ENCODE peak calls at places on chromosomes 3 and 15, in ten cellular contexts. One of them, this sample, is unnamed.
A peak's percentile ranks its signal among the peaks of the same experiment; 100 is the strongest.

GRCh38 chr3:196274585-196274984 is 12.9 kb downstream of the PCYT1A start:
- DNase-seq in esophagus squamous epithelium: no peak
- DNase-seq in neural crest cell: no peak
- DNase-seq in HFFc6: no peak
- DNase-seq in HTR-8/SVneo: no peak
- DNase-seq in stimulated activated CD8-positive, alpha-beta memory T cell treated with anti-CD3 and anti-CD28 coated beads, Interleukin-7, amount 100 ng/mL, for 1 hour: peak; percentile 18
- DNase-seq in GM04504: no peak
- DNase-seq in activated T-cell treated with anti-CD3 and anti-CD28 coated beads for 1 hour: peak; percentile 12
- DNase-seq in T-cell: no peak
- DNase-seq in NCI-H1436: no peak
- DNase-seq in this sample: peak; percentile 21

GRCh38 chr15:55549305-55549704 is 38.8 kb downstream of the PYGO1 start:
- DNase-seq in T-cell: no peak
- DNase-seq in stimulated activated CD8-positive, alpha-beta memory T cell treated with anti-CD3 and anti-CD28 coated beads, Interleukin-7, amount 100 ng/mL, for 1 hour: no peak
- DNase-seq in neural crest cell: no peak
- DNase-seq in GM04504: no peak
- DNase-seq in HTR-8/SVneo: no peak
- DNase-seq in activated T-cell treated with anti-CD3 and anti-CD28 coated beads for 1 hour: no peak
- DNase-seq in HFFc6: no peak
- DNase-seq in esophagus squamous epithelium: no peak
- DNase-seq in NCI-H1436: no peak
- DNase-seq in this sample: no peak

GRCh38 chr3:38247366-38248035 is 18.1 kb upstream of the SLC22A13 start:
- DNase-seq in GM04504: peak; percentile 81
- DNase-seq in stimulated activated CD8-positive, alpha-beta memory T cell treated with anti-CD3 and anti-CD28 coated beads, Interleukin-7, amount 100 ng/mL, for 1 hour: no peak
- DNase-seq in NCI-H1436: no peak
- DNase-seq in neural crest cell: no peak
- DNase-seq in HFFc6: peak; percentile 92
- DNase-seq in T-cell: no peak
- DNase-seq in esophagus squamous epithelium: no peak
- DNase-seq in HTR-8/SVneo: peak; percentile 38
- DNase-seq in activated T-cell treated with anti-CD3 and anti-CD28 coated beads for 1 hour: no peak
- DNase-seq in this sample: no peak

GRCh38 chr15:31442203-31443090 is 115.8 kb downstream of the KLF13 start:
- DNase-seq in HFFc6: peak; percentile 94
- DNase-seq in T-cell: no peak
- DNase-seq in NCI-H1436: no peak
- DNase-seq in stimulated activated CD8-positive, alpha-beta memory T cell treated with anti-CD3 and anti-CD28 coated beads, Interleukin-7, amount 100 ng/mL, for 1 hour: no peak
- DNase-seq in neural crest cell: no peak
- DNase-seq in GM04504: peak; percentile 84
- DNase-seq in activated T-cell treated with anti-CD3 and anti-CD28 coated beads for 1 hour: no peak
- DNase-seq in esophagus squamous epithelium: no peak
- DNase-seq in HTR-8/SVneo: peak; percentile 37
- DNase-seq in this sample: no peak

GRCh38 chr3:177676148-177676547 is 478.9 kb upstream of the TBL1XR1 start:
- DNase-seq in neural crest cell: no peak
- DNase-seq in HTR-8/SVneo: no peak
- DNase-seq in GM04504: no peak
- DNase-seq in NCI-H1436: peak; percentile 22
- DNase-seq in HFFc6: no peak
- DNase-seq in esophagus squamous epithelium: no peak
- DNase-seq in stimulated activated CD8-positive, alpha-beta memory T cell treated with anti-CD3 and anti-CD28 coated beads, Interleukin-7, amount 100 ng/mL, for 1 hour: no peak
- DNase-seq in T-cell: no peak
- DNase-seq in activated T-cell treated with anti-CD3 and anti-CD28 coated beads for 1 hour: no peak
- DNase-seq in this sample: no peak

GRCh38 chr15:29270169-29270955 is 740 bp upstream of the NSMCE3 start:
- DNase-seq in NCI-H1436: no peak
- DNase-seq in activated T-cell treated with anti-CD3 and anti-CD28 coated beads for 1 hour: no peak
- DNase-seq in GM04504: no peak
- DNase-seq in neural crest cell: no peak
- DNase-seq in T-cell: no peak
- DNase-seq in stimulated activated CD8-positive, alpha-beta memory T cell treated with anti-CD3 and anti-CD28 coated beads, Interleukin-7, amount 100 ng/mL, for 1 hour: no peak
- DNase-seq in HTR-8/SVneo: no peak
- DNase-seq in HFFc6: peak; percentile 71
- DNase-seq in esophagus squamous epithelium: no peak
- DNase-seq in this sample: peak; percentile 4

GRCh38 chr3:171347017-171347979 is 112.9 kb downstream of the TNIK start:
- DNase-seq in HFFc6: no peak
- DNase-seq in stimulated activated CD8-positive, alpha-beta memory T cell treated with anti-CD3 and anti-CD28 coated beads, Interleukin-7, amount 100 ng/mL, for 1 hour: no peak
- DNase-seq in GM04504: no peak
- DNase-seq in NCI-H1436: no peak
- DNase-seq in esophagus squamous epithelium: no peak
- DNase-seq in neural crest cell: no peak
- DNase-seq in activated T-cell treated with anti-CD3 and anti-CD28 coated beads for 1 hour: no peak
- DNase-seq in T-cell: no peak
- DNase-seq in HTR-8/SVneo: no peak
- DNase-seq in this sample: no peak

GRCh38 chr15:71573599-71573998 is 236.8 kb upstream of the NR2E3 start:
- DNase-seq in esophagus squamous epithelium: no peak
- DNase-seq in neural crest cell: no peak
- DNase-seq in activated T-cell treated with anti-CD3 and anti-CD28 coated beads for 1 hour: no peak
- DNase-seq in T-cell: no peak
- DNase-seq in stimulated activated CD8-positive, alpha-beta memory T cell treated with anti-CD3 and anti-CD28 coated beads, Interleukin-7, amount 100 ng/mL, for 1 hour: no peak
- DNase-seq in NCI-H1436: no peak
- DNase-seq in HTR-8/SVneo: no peak
- DNase-seq in HFFc6: no peak
- DNase-seq in GM04504: no peak
- DNase-seq in this sample: no peak

GRCh38 chr3:45852828-45853227 is 10.9 kb upstream of the LZTFL1 start:
- DNase-seq in neural crest cell: no peak
- DNase-seq in HFFc6: no peak
- DNase-seq in T-cell: no peak
- DNase-seq in stimulated activated CD8-positive, alpha-beta memory T cell treated with anti-CD3 and anti-CD28 coated beads, Interleukin-7, amount 100 ng/mL, for 1 hour: no peak
- DNase-seq in NCI-H1436: no peak
- DNase-seq in activated T-cell treated with anti-CD3 and anti-CD28 coated beads for 1 hour: no peak
- DNase-seq in GM04504: no peak
- DNase-seq in esophagus squamous epithelium: no peak
- DNase-seq in HTR-8/SVneo: no peak
- DNase-seq in this sample: no peak

GRCh38 chr3:15997274-15997943 is 177.1 kb upstream of the GALNT15 start:
- DNase-seq in activated T-cell treated with anti-CD3 and anti-CD28 coated beads for 1 hour: no peak
- DNase-seq in neural crest cell: no peak
- DNase-seq in NCI-H1436: no peak
- DNase-seq in HTR-8/SVneo: no peak
- DNase-seq in esophagus squamous epithelium: no peak
- DNase-seq in HFFc6: no peak
- DNase-seq in stimulated activated CD8-positive, alpha-beta memory T cell treated with anti-CD3 and anti-CD28 coated beads, Interleukin-7, amount 100 ng/mL, for 1 hour: no peak
- DNase-seq in GM04504: no peak
- DNase-seq in T-cell: no peak
- DNase-seq in this sample: no peak

GRCh38 chr15:75644376-75644775 is 3.3 kb upstream of the SNX33 start:
- DNase-seq in esophagus squamous epithelium: no peak
- DNase-seq in stimulated activated CD8-positive, alpha-beta memory T cell treated with anti-CD3 and anti-CD28 coated beads, Interleukin-7, amount 100 ng/mL, for 1 hour: no peak
- DNase-seq in T-cell: no peak
- DNase-seq in GM04504: no peak
- DNase-seq in HFFc6: no peak
- DNase-seq in NCI-H1436: no peak
- DNase-seq in neural crest cell: no peak
- DNase-seq in activated T-cell treated with anti-CD3 and anti-CD28 coated beads for 1 hour: no peak
- DNase-seq in HTR-8/SVneo: no peak
- DNase-seq in this sample: no peak

GRCh38 chr15:94294556-94294955 is 63.2 kb downstream of the MCTP2 start:
- DNase-seq in GM04504: no peak
- DNase-seq in neural crest cell: no peak
- DNase-seq in HFFc6: peak; percentile 44
- DNase-seq in activated T-cell treated with anti-CD3 and anti-CD28 coated beads for 1 hour: no peak
- DNase-seq in T-cell: no peak
- DNase-seq in esophagus squamous epithelium: no peak
- DNase-seq in stimulated activated CD8-positive, alpha-beta memory T cell treated with anti-CD3 and anti-CD28 coated beads, Interleukin-7, amount 100 ng/mL, for 1 hour: no peak
- DNase-seq in NCI-H1436: no peak
- DNase-seq in HTR-8/SVneo: no peak
- DNase-seq in this sample: no peak

GRCh38 chr3:138850151-138850550 is 15.4 kb upstream of the PIK3CB start:
- DNase-seq in NCI-H1436: no peak
- DNase-seq in GM04504: no peak
- DNase-seq in neural crest cell: no peak
- DNase-seq in T-cell: no peak
- DNase-seq in stimulated activated CD8-positive, alpha-beta memory T cell treated with anti-CD3 and anti-CD28 coated beads, Interleukin-7, amount 100 ng/mL, for 1 hour: no peak
- DNase-seq in activated T-cell treated with anti-CD3 and anti-CD28 coated beads for 1 hour: no peak
- DNase-seq in esophagus squamous epithelium: no peak
- DNase-seq in HFFc6: no peak
- DNase-seq in HTR-8/SVneo: no peak
- DNase-seq in this sample: no peak

GRCh38 chr3:78025916-78026315 is 986.0 kb downstream of the ROBO2 start:
- DNase-seq in HFFc6: no peak
- DNase-seq in T-cell: no peak
- DNase-seq in HTR-8/SVneo: no peak
- DNase-seq in activated T-cell treated with anti-CD3 and anti-CD28 coated beads for 1 hour: no peak
- DNase-seq in GM04504: no peak
- DNase-seq in stimulated activated CD8-positive, alpha-beta memory T cell treated with anti-CD3 and anti-CD28 coated beads, Interleukin-7, amount 100 ng/mL, for 1 hour: no peak
- DNase-seq in neural crest cell: no peak
- DNase-seq in NCI-H1436: no peak
- DNase-seq in esophagus squamous epithelium: no peak
- DNase-seq in this sample: no peak

GRCh38 chr15:76337047-76337738 is 620 bp downstream of the ISL2 start:
- DNase-seq in neural crest cell: peak; percentile 16
- DNase-seq in NCI-H1436: no peak
- DNase-seq in HTR-8/SVneo: peak; percentile 68
- DNase-seq in esophagus squamous epithelium: no peak
- DNase-seq in stimulated activated CD8-positive, alpha-beta memory T cell treated with anti-CD3 and anti-CD28 coated beads, Interleukin-7, amount 100 ng/mL, for 1 hour: no peak
- DNase-seq in GM04504: no peak
- DNase-seq in T-cell: no peak
- DNase-seq in HFFc6: peak; percentile 58
- DNase-seq in activated T-cell treated with anti-CD3 and anti-CD28 coated beads for 1 hour: no peak
- DNase-seq in this sample: no peak

GRCh38 chr3:78405745-78406144 is 1362.1 kb downstream of the ROBO1 start:
- DNase-seq in stimulated activated CD8-positive, alpha-beta memory T cell treated with anti-CD3 and anti-CD28 coated beads, Interleukin-7, amount 100 ng/mL, for 1 hour: no peak
- DNase-seq in HFFc6: no peak
- DNase-seq in neural crest cell: no peak
- DNase-seq in NCI-H1436: no peak
- DNase-seq in T-cell: no peak
- DNase-seq in activated T-cell treated with anti-CD3 and anti-CD28 coated beads for 1 hour: no peak
- DNase-seq in HTR-8/SVneo: no peak
- DNase-seq in GM04504: no peak
- DNase-seq in esophagus squamous epithelium: no peak
- DNase-seq in this sample: no peak

GRCh38 chr3:61526307-61526706 is 35.1 kb upstream of the PTPRG start:
- DNase-seq in esophagus squamous epithelium: no peak
- DNase-seq in T-cell: no peak
- DNase-seq in GM04504: no peak
- DNase-seq in NCI-H1436: no peak
- DNase-seq in HFFc6: no peak
- DNase-seq in HTR-8/SVneo: no peak
- DNase-seq in neural crest cell: no peak
- DNase-seq in stimulated activated CD8-positive, alpha-beta memory T cell treated with anti-CD3 and anti-CD28 coated beads, Interleukin-7, amount 100 ng/mL, for 1 hour: no peak
- DNase-seq in activated T-cell treated with anti-CD3 and anti-CD28 coated beads for 1 hour: no peak
- DNase-seq in this sample: no peak

GRCh38 chr15:66835558-66835878 is 133.5 kb downstream of the SMAD6 start:
- DNase-seq in GM04504: no peak
- DNase-seq in T-cell: no peak
- DNase-seq in activated T-cell treated with anti-CD3 and anti-CD28 coated beads for 1 hour: no peak
- DNase-seq in HFFc6: no peak
- DNase-seq in HTR-8/SVneo: no peak
- DNase-seq in NCI-H1436: no peak
- DNase-seq in stimulated activated CD8-positive, alpha-beta memory T cell treated with anti-CD3 and anti-CD28 coated beads, Interleukin-7, amount 100 ng/mL, for 1 hour: no peak
- DNase-seq in esophagus squamous epithelium: no peak
- DNase-seq in neural crest cell: no peak
- DNase-seq in this sample: no peak

GRCh38 chr15:40340038-40340739 is 550 bp downstream of the CCDC9B start:
- DNase-seq in HTR-8/SVneo: no peak
- DNase-seq in NCI-H1436: peak; percentile 10
- DNase-seq in GM04504: peak; percentile 82
- DNase-seq in esophagus squamous epithelium: no peak
- DNase-seq in T-cell: no peak
- DNase-seq in stimulated activated CD8-positive, alpha-beta memory T cell treated with anti-CD3 and anti-CD28 coated beads, Interleukin-7, amount 100 ng/mL, for 1 hour: no peak
- DNase-seq in activated T-cell treated with anti-CD3 and anti-CD28 coated beads for 1 hour: no peak
- DNase-seq in HFFc6: peak; percentile 26
- DNase-seq in neural crest cell: no peak
- DNase-seq in this sample: no peak

GRCh38 chr3:64902991-64903390 is 215.2 kb upstream of the ADAMTS9 start:
- DNase-seq in HFFc6: no peak
- DNase-seq in NCI-H1436: no peak
- DNase-seq in neural crest cell: no peak
- DNase-seq in GM04504: peak; percentile 2
- DNase-seq in esophagus squamous epithelium: no peak
- DNase-seq in stimulated activated CD8-positive, alpha-beta memory T cell treated with anti-CD3 and anti-CD28 coated beads, Interleukin-7, amount 100 ng/mL, for 1 hour: no peak
- DNase-seq in HTR-8/SVneo: no peak
- DNase-seq in T-cell: no peak
- DNase-seq in activated T-cell treated with anti-CD3 and anti-CD28 coated beads for 1 hour: no peak
- DNase-seq in this sample: no peak

GRCh38 chr3:47273564-47273963 is 9.0 kb downstream of the KIF9 start:
- DNase-seq in activated T-cell treated with anti-CD3 and anti-CD28 coated beads for 1 hour: no peak
- DNase-seq in HFFc6: no peak
- DNase-seq in neural crest cell: no peak
- DNase-seq in NCI-H1436: no peak
- DNase-seq in HTR-8/SVneo: no peak
- DNase-seq in T-cell: no peak
- DNase-seq in stimulated activated CD8-positive, alpha-beta memory T cell treated with anti-CD3 and anti-CD28 coated beads, Interleukin-7, amount 100 ng/mL, for 1 hour: no peak
- DNase-seq in esophagus squamous epithelium: no peak
- DNase-seq in GM04504: no peak
- DNase-seq in this sample: no peak

GRCh38 chr3:116849261-116849688 is 139.7 kb downstream of the TUSC7 start:
- DNase-seq in GM04504: no peak
- DNase-seq in NCI-H1436: no peak
- DNase-seq in activated T-cell treated with anti-CD3 and anti-CD28 coated beads for 1 hour: no peak
- DNase-seq in neural crest cell: no peak
- DNase-seq in esophagus squamous epithelium: no peak
- DNase-seq in stimulated activated CD8-positive, alpha-beta memory T cell treated with anti-CD3 and anti-CD28 coated beads, Interleukin-7, amount 100 ng/mL, for 1 hour: no peak
- DNase-seq in HTR-8/SVneo: no peak
- DNase-seq in HFFc6: no peak
- DNase-seq in T-cell: no peak
- DNase-seq in this sample: no peak

GRCh38 chr3:175988401-175988800 is 1129.3 kb downstream of the NAALADL2 start:
- DNase-seq in neural crest cell: no peak
- DNase-seq in esophagus squamous epithelium: no peak
- DNase-seq in T-cell: no peak
- DNase-seq in NCI-H1436: no peak
- DNase-seq in HFFc6: no peak
- DNase-seq in HTR-8/SVneo: no peak
- DNase-seq in activated T-cell treated with anti-CD3 and anti-CD28 coated beads for 1 hour: no peak
- DNase-seq in stimulated activated CD8-positive, alpha-beta memory T cell treated with anti-CD3 and anti-CD28 coated beads, Interleukin-7, amount 100 ng/mL, for 1 hour: no peak
- DNase-seq in GM04504: no peak
- DNase-seq in this sample: no peak

GRCh38 chr3:62604301-62604700 is 231.0 kb upstream of the FEZF2 start:
- DNase-seq in esophagus squamous epithelium: no peak
- DNase-seq in NCI-H1436: no peak
- DNase-seq in HFFc6: peak; percentile 86
- DNase-seq in HTR-8/SVneo: no peak
- DNase-seq in stimulated activated CD8-positive, alpha-beta memory T cell treated with anti-CD3 and anti-CD28 coated beads, Interleukin-7, amount 100 ng/mL, for 1 hour: no peak
- DNase-seq in activated T-cell treated with anti-CD3 and anti-CD28 coated beads for 1 hour: no peak
- DNase-seq in GM04504: peak; percentile 73
- DNase-seq in T-cell: no peak
- DNase-seq in neural crest cell: no peak
- DNase-seq in this sample: no peak

GRCh38 chr3:20060924-20061323 is 20.7 kb downstream of the KAT2B start:
- DNase-seq in neural crest cell: no peak
- DNase-seq in HFFc6: no peak
- DNase-seq in activated T-cell treated with anti-CD3 and anti-CD28 coated beads for 1 hour: no peak
- DNase-seq in esophagus squamous epithelium: no peak
- DNase-seq in GM04504: no peak
- DNase-seq in T-cell: no peak
- DNase-seq in stimulated activated CD8-positive, alpha-beta memory T cell treated with anti-CD3 and anti-CD28 coated beads, Interleukin-7, amount 100 ng/mL, for 1 hour: no peak
- DNase-seq in HTR-8/SVneo: no peak
- DNase-seq in NCI-H1436: no peak
- DNase-seq in this sample: no peak

GRCh38 chr3:37107846-37108245 is 66.5 kb downstream of the LRRFIP2 start:
- DNase-seq in GM04504: no peak
- DNase-seq in NCI-H1436: no peak
- DNase-seq in T-cell: no peak
- DNase-seq in stimulated activated CD8-positive, alpha-beta memory T cell treated with anti-CD3 and anti-CD28 coated beads, Interleukin-7, amount 100 ng/mL, for 1 hour: no peak
- DNase-seq in neural crest cell: no peak
- DNase-seq in HTR-8/SVneo: no peak
- DNase-seq in HFFc6: no peak
- DNase-seq in esophagus squamous epithelium: no peak
- DNase-seq in activated T-cell treated with anti-CD3 and anti-CD28 coated beads for 1 hour: no peak
- DNase-seq in this sample: no peak

GRCh38 chr15:51382787-51383186 is 41.3 kb downstream of the GLDN start:
- DNase-seq in GM04504: no peak
- DNase-seq in neural crest cell: peak; percentile 38
- DNase-seq in NCI-H1436: peak; percentile 68
- DNase-seq in T-cell: no peak
- DNase-seq in HTR-8/SVneo: peak; percentile 33
- DNase-seq in stimulated activated CD8-positive, alpha-beta memory T cell treated with anti-CD3 and anti-CD28 coated beads, Interleukin-7, amount 100 ng/mL, for 1 hour: no peak
- DNase-seq in esophagus squamous epithelium: no peak
- DNase-seq in activated T-cell treated with anti-CD3 and anti-CD28 coated beads for 1 hour: no peak
- DNase-seq in HFFc6: peak; percentile 47
- DNase-seq in this sample: no peak

GRCh38 chr15:84992157-84992940 is 10.7 kb downstream of the PDE8A start:
- DNase-seq in GM04504: peak; percentile 23
- DNase-seq in NCI-H1436: no peak
- DNase-seq in HTR-8/SVneo: peak; percentile 14
- DNase-seq in esophagus squamous epithelium: no peak
- DNase-seq in T-cell: no peak
- DNase-seq in neural crest cell: no peak
- DNase-seq in activated T-cell treated with anti-CD3 and anti-CD28 coated beads for 1 hour: no peak
- DNase-seq in HFFc6: peak; percentile 71
- DNase-seq in stimulated activated CD8-positive, alpha-beta memory T cell treated with anti-CD3 and anti-CD28 coated beads, Interleukin-7, amount 100 ng/mL, for 1 hour: no peak
- DNase-seq in this sample: no peak

This sample was measured in naive thymus-derived CD8-positive, alpha-beta T cell.